ENCODE peak calls at places on chromosomes 6 and 20, in five cellular contexts. C is MG63, U is thoracic aorta, A is epithelial cell of esophagus, I is body of pancreas. P is an unnamed sample.

GRCh38 chr6:35407086-35407485 is 45.1 kb upstream of the FANCE start:
- DNase-seq in U (no peak), I (no peak), A (no peak), C (no peak), P (no peak)

GRCh38 chr6:97656236-97656635 is 373.2 kb upstream of the MMS22L start:
- DNase-seq in C (no peak), U (no peak), I (no peak), A (no peak), P (no peak)

GRCh38 chr20:38290829-38291581 is 13.0 kb upstream of the BPI start:
- DNase-seq in A (peak; percentile 31), U (no peak), I (no peak), C (peak; percentile 39), P (peak; percentile 11)

GRCh38 chr20:38599410-38599882 is 2.2 kb upstream of the ARHGAP40 start:
- DNase-seq in U (no peak), I (peak; percentile 78), C (peak; percentile 72), A (peak; percentile 69), P (no peak)

GRCh38 chr20:48787861-48788375 is 39.9 kb downstream of the PREX1 start:
- DNase-seq in A (peak; percentile 10), C (peak; percentile 48), I (no peak), U (no peak), P (peak; percentile 79)

GRCh38 chr6:63510353-63510686 is 62.0 kb upstream of the LOC128125822 start:
- DNase-seq in A (no peak), C (no peak), I (no peak), U (no peak), P (no peak)

GRCh38 chr20:24582373-24583168 is 113.1 kb downstream of the SYNDIG1 start:
- DNase-seq in I (no peak), U (no peak), A (no peak), C (no peak), P (no peak)

GRCh38 chr6:93474733-93475179 is 55.4 kb upstream of the EPHA7 start:
- DNase-seq in A (no peak), U (no peak), C (no peak), I (no peak), P (no peak)

GRCh38 chr20:36271639-36272546 is 34.2 kb upstream of the DLGAP4 start:
- DNase-seq in A (no peak), C (no peak), I (no peak), U (no peak), P (no peak)

GRCh38 chr20:36272547-36273220 is 33.5 kb upstream of the DLGAP4 start:
- DNase-seq in I (no peak), C (no peak), U (no peak), A (no peak), P (no peak)

GRCh38 chr20:36274248-36274841 is 31.8 kb upstream of the DLGAP4 start:
- DNase-seq in C (no peak), I (no peak), A (no peak), U (no peak), P (no peak)

GRCh38 chr20:36275011-36275410 is 31.1 kb upstream of the DLGAP4 start:
- DNase-seq in U (no peak), C (no peak), I (no peak), A (no peak), P (no peak)

DNA sequence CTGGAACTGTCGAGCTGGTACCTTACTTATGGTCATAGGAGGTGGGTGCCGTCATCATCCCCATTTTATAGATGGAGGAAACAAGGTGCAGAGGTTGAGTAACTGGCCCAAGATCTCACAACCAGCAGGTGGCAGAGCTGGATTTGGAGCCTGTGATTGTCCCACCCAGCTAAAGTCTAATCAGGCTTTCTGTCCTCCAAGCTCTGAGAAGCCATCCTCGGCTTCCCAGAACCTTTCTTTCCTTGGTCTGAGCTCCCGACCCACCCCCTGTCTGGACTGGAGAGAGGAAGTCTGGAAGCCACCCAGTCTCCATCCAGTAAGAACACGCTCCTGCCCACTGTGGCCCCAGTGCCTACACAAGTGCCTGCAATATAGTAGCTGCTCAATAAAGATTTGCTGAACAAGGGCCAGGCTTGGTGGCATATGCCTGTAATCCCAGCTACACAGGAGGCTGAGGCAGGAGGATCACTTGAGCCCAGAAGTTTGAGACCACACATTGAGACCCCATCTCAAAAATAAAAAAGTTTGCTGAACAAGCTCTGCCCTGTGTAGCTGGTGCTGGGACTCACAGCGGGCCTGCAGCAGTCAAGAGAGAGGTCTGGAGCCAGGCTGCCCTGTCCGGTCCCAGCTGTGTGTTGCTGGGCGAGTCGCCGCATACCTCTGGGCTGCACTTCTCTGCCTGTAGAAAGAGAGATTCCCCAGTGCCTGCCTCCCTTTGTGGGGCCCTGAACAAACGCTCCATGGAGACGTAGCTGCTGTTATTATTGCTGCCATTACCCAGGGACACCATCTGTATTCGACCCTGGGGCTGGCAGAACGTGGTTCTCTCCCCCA is 32.5 kb upstream of the DLGAP4 start:
- DNase-seq in U (no peak), A (peak; percentile 40), I (no peak), C (no peak), P (peak; percentile 42)
- H3K4me3 ChIP-seq in U (no peak overlapping the region), A (no peak overlapping the region), I (no peak overlapping the region), C (no peak overlapping the region), P (no peak overlapping the region)

DNA sequence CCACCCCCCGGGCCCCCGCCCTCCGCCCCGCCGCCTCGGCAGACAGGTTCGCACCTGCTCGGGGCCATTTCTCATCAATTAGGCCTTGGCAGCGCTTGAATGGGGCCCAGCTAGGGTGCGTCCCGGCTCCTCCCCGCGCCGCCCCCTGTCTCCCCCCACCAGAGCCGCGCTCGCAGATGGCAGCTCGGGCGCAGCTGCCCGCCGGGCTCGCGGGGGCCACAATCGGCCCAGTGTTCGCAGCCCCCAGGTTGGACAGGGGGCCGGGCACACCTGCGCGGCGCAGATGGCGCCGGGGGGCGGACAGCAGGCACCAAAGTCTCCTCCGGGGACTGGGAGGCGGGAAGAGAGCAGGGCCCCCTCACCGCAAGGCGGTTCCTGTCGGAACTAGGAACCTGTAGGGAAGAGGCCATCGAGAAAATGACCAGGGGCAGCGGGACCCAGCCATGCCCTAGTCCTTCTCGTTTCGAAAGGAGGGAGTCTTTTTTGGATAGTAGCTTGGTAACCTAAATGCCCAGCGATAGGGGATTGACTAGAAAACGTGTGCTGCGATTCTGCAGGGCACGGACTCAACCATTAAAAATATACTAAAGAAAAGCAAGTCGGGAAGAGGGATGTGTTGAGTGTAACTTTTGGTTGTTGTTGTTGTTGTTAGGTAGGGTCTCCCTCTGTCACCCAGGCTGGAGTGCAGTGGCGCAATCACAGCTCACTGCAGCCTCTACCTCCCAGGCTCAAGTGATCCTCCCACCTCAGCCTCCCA is 83.1 kb upstream of the EYA2 start:
- DNase-seq in A (peak; percentile 8), I (no peak), U (no peak), C (no peak), P (no peak)
- H3K4me3 ChIP-seq in A (peak overlapping the region; percentile 10), I (no peak overlapping the region), U (peak overlapping the region; percentile 52), C (no peak overlapping the region), P (no peak overlapping the region)

GRCh38 chr6:8137529-8137939 is 35.2 kb upstream of the EEF1E1 start:
- DNase-seq in C (no peak), I (no peak), A (no peak), U (no peak), P (no peak)
- H3K4me3 ChIP-seq in C (no peak overlapping the region), I (no peak overlapping the region), A (no peak overlapping the region), U (no peak overlapping the region), P (no peak overlapping the region)

GRCh38 chr20:11777861-11778570 is 139.7 kb upstream of the BTBD3 start:
- DNase-seq in I (no peak), A (no peak), U (no peak), C (no peak), P (no peak)

GRCh38 chr20:11776687-11777086 is 141.0 kb upstream of the BTBD3 start:
- DNase-seq in U (no peak), C (no peak), I (no peak), A (no peak), P (no peak)

GRCh38 chr20:11780765-11781369 is 136.8 kb upstream of the BTBD3 start:
- DNase-seq in U (no peak), C (no peak), A (no peak), I (no peak), P (no peak)

GRCh38 chr20:11772226-11772730 is 145.4 kb upstream of the BTBD3 start:
- DNase-seq in A (no peak), I (no peak), U (no peak), C (no peak), P (no peak)

DNA sequence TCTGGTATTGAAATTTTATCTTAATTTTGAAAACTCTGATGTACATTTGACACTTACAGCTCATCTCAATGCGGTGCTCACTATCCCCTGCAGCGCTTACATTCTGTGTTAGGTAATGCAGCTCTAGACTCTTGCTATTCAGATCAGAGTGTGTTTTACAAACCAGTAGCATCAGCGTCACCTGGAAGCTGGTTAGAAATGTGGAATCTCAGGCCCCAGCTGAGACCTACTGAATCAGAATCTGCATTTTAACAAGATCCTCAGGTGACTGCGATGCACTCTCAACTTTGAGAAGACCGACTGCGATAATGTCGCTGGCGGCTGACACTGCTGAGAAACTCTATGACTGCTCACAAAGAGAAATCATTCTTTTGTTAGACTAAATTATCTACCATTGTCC is 140.3 kb upstream of the BTBD3 start:
- DNase-seq in U (no peak), A (no peak), I (no peak), C (no peak), P (no peak)
- H3K4me3 ChIP-seq in U (no peak overlapping the region), A (no peak overlapping the region), I (no peak overlapping the region), C (no peak overlapping the region), P (no peak overlapping the region)

GRCh38 chr20:51062065-51062464 is 39.2 kb upstream of the KCNG1 start:
- DNase-seq in I (no peak), C (no peak), A (no peak), U (no peak), P (no peak)
- H3K4me3 ChIP-seq in I (no peak overlapping the region), C (no peak overlapping the region), A (no peak overlapping the region), U (no peak overlapping the region), P (no peak overlapping the region)

GRCh38 chr6:119348308-119349040 is 1.1 kb downstream of the MAN1A1 start:
- DNase-seq in C (peak; percentile 30), I (peak; percentile 37), A (peak; percentile 11), U (no peak), P (peak; percentile 58)

GRCh38 chr6:119345114-119345513 is 4.4 kb downstream of the MAN1A1 start:
- DNase-seq in A (no peak), I (no peak), U (no peak), C (no peak), P (no peak)

GRCh38 chr6:119346914-119347313 is 2.6 kb downstream of the MAN1A1 start:
- DNase-seq in C (no peak), A (no peak), I (no peak), U (no peak), P (no peak)

GRCh38 chr6:119347466-119348307 is 1.9 kb downstream of the MAN1A1 start:
- DNase-seq in C (peak; percentile 22), A (no peak), U (no peak), I (peak; percentile 56), P (peak; percentile 78)

GRCh38 chr6:119346450-119346849 is 3.1 kb downstream of the MAN1A1 start:
- DNase-seq in C (no peak), I (no peak), U (no peak), A (no peak), P (no peak)
- H3K4me3 ChIP-seq in C (no peak overlapping the region), I (peak overlapping the region; percentile 2), U (peak overlapping the region; percentile 98), A (no peak overlapping the region), P (no peak overlapping the region)

GRCh38 chr6:125794342-125795137 is 3.8 kb downstream of the NCOA7 start:
- DNase-seq in I (no peak), C (no peak), U (no peak), A (peak; percentile 23), P (no peak)
- H3K4me3 ChIP-seq in I (no peak overlapping the region), C (no peak overlapping the region), U (no peak overlapping the region), A (no peak overlapping the region), P (no peak overlapping the region)

DNA sequence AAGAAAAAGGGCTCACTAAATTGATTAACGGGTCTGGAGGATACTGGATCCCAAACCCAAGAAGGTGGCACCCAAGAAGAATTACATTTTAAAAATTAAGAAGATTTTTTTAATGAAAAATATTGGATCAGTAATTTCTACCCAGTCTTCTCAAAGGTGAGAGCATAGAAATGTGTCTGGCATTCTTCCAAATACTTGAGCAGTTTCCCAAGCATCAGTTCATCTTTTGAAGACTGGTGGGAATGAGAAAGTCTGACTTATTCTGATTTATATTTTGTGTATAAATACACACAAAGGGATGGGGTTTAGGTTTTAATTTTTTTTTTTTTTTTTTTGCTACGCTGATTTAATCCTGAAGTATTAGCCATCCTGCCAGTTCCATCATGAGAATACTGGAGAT is 3.3 kb downstream of the MGME1 start:
- DNase-seq in I (no peak), U (no peak), C (no peak), A (no peak), P (no peak)
- H3K4me3 ChIP-seq in I (no peak overlapping the region), U (peak overlapping the region; percentile 97), C (peak overlapping the region; percentile 96), A (peak overlapping the region; percentile 84), P (peak overlapping the region; percentile 78)